ENCODE peak calls at places on chromosomes 16 and 17, in nine cellular contexts. One of them, this sample, is unnamed.

GRCh38 chr17:16473286-16474011 is 18.5 kb downstream of the LRRC75A start:
- DNase-seq in CD4-positive, CD25-positive, alpha-beta regulatory T cell: no peak
- DNase-seq in COR-L47: no peak
- DNase-seq in stimulated activated CD4-positive, alpha-beta T cell treated with anti-CD3 and anti-CD28 coated beads, Interleukin-1b, Interleukin-23, amount 100 ng/mL, for 1 hour: no peak
- DNase-seq in hippocampal formation: no peak
- DNase-seq in A549: no peak
- DNase-seq in fibroblast of lung: no peak
- DNase-seq in DMS79 treated with DMSO at 0.1 percent for 48 hours: no peak
- DNase-seq in effector CD4-positive, alpha-beta T cell: no peak
- DNase-seq in this sample: no peak

GRCh38 chr17:2511462-2512369 is at the start of gene METTL16:
- DNase-seq in fibroblast of lung: peak
- DNase-seq in CD4-positive, CD25-positive, alpha-beta regulatory T cell: peak
- DNase-seq in A549: peak
- DNase-seq in DMS79 treated with DMSO at 0.1 percent for 48 hours: peak
- DNase-seq in hippocampal formation: peak
- DNase-seq in effector CD4-positive, alpha-beta T cell: peak
- DNase-seq in COR-L47: peak
- DNase-seq in stimulated activated CD4-positive, alpha-beta T cell treated with anti-CD3 and anti-CD28 coated beads, Interleukin-1b, Interleukin-23, amount 100 ng/mL, for 1 hour: peak
- DNase-seq in this sample: peak

GRCh38 chr17:46038414-46038813 is 39.4 kb downstream of the STH start:
- DNase-seq in fibroblast of lung: no peak
- DNase-seq in COR-L47: no peak
- DNase-seq in effector CD4-positive, alpha-beta T cell: no peak
- DNase-seq in hippocampal formation: no peak
- DNase-seq in stimulated activated CD4-positive, alpha-beta T cell treated with anti-CD3 and anti-CD28 coated beads, Interleukin-1b, Interleukin-23, amount 100 ng/mL, for 1 hour: no peak
- DNase-seq in A549: no peak
- DNase-seq in DMS79 treated with DMSO at 0.1 percent for 48 hours: no peak
- DNase-seq in CD4-positive, CD25-positive, alpha-beta regulatory T cell: no peak
- DNase-seq in this sample: no peak

GRCh38 chr17:40346768-40347154 is 17.8 kb downstream of the GJD3 start:
- DNase-seq in DMS79 treated with DMSO at 0.1 percent for 48 hours: no peak
- DNase-seq in CD4-positive, CD25-positive, alpha-beta regulatory T cell: no peak
- DNase-seq in COR-L47: no peak
- DNase-seq in A549: no peak
- DNase-seq in fibroblast of lung: no peak
- DNase-seq in hippocampal formation: no peak
- DNase-seq in stimulated activated CD4-positive, alpha-beta T cell treated with anti-CD3 and anti-CD28 coated beads, Interleukin-1b, Interleukin-23, amount 100 ng/mL, for 1 hour: no peak
- DNase-seq in effector CD4-positive, alpha-beta T cell: no peak
- DNase-seq in this sample: no peak

GRCh38 chr17:18967806-18968744 is 16.1 kb downstream of the SLC5A10 start:
- DNase-seq in stimulated activated CD4-positive, alpha-beta T cell treated with anti-CD3 and anti-CD28 coated beads, Interleukin-1b, Interleukin-23, amount 100 ng/mL, for 1 hour: no peak
- DNase-seq in CD4-positive, CD25-positive, alpha-beta regulatory T cell: no peak
- DNase-seq in effector CD4-positive, alpha-beta T cell: no peak
- DNase-seq in fibroblast of lung: no peak
- DNase-seq in A549: no peak
- DNase-seq in DMS79 treated with DMSO at 0.1 percent for 48 hours: no peak
- DNase-seq in hippocampal formation: no peak
- DNase-seq in COR-L47: no peak
- DNase-seq in this sample: no peak

GRCh38 chr16:69179255-69180010 is 7.5 kb upstream of the SNTB2 start:
- DNase-seq in effector CD4-positive, alpha-beta T cell: no peak
- DNase-seq in hippocampal formation: no peak
- DNase-seq in COR-L47: peak
- DNase-seq in A549: no peak
- DNase-seq in DMS79 treated with DMSO at 0.1 percent for 48 hours: peak
- DNase-seq in CD4-positive, CD25-positive, alpha-beta regulatory T cell: no peak
- DNase-seq in fibroblast of lung: peak
- DNase-seq in stimulated activated CD4-positive, alpha-beta T cell treated with anti-CD3 and anti-CD28 coated beads, Interleukin-1b, Interleukin-23, amount 100 ng/mL, for 1 hour: no peak
- DNase-seq in this sample: peak

GRCh38 chr17:69227536-69227935 is 1.1 kb downstream of the ABCA10 start:
- DNase-seq in stimulated activated CD4-positive, alpha-beta T cell treated with anti-CD3 and anti-CD28 coated beads, Interleukin-1b, Interleukin-23, amount 100 ng/mL, for 1 hour: no peak
- DNase-seq in fibroblast of lung: no peak
- DNase-seq in A549: no peak
- DNase-seq in effector CD4-positive, alpha-beta T cell: no peak
- DNase-seq in hippocampal formation: no peak
- DNase-seq in CD4-positive, CD25-positive, alpha-beta regulatory T cell: no peak
- DNase-seq in DMS79 treated with DMSO at 0.1 percent for 48 hours: no peak
- DNase-seq in COR-L47: no peak
- DNase-seq in this sample: no peak

GRCh38 chr17:62692721-62693431 is 65.4 kb downstream of the MRC2 start:
- DNase-seq in fibroblast of lung: peak
- DNase-seq in COR-L47: no peak
- DNase-seq in DMS79 treated with DMSO at 0.1 percent for 48 hours: no peak
- DNase-seq in A549: peak
- DNase-seq in CD4-positive, CD25-positive, alpha-beta regulatory T cell: no peak
- DNase-seq in stimulated activated CD4-positive, alpha-beta T cell treated with anti-CD3 and anti-CD28 coated beads, Interleukin-1b, Interleukin-23, amount 100 ng/mL, for 1 hour: no peak
- DNase-seq in hippocampal formation: no peak
- DNase-seq in effector CD4-positive, alpha-beta T cell: no peak
- DNase-seq in this sample: peak

GRCh38 chr16:84459941-84460405 is 44.5 kb downstream of the MEAK7 start:
- DNase-seq in DMS79 treated with DMSO at 0.1 percent for 48 hours: peak
- DNase-seq in CD4-positive, CD25-positive, alpha-beta regulatory T cell: no peak
- DNase-seq in A549: no peak
- DNase-seq in fibroblast of lung: no peak
- DNase-seq in COR-L47: no peak
- DNase-seq in hippocampal formation: no peak
- DNase-seq in stimulated activated CD4-positive, alpha-beta T cell treated with anti-CD3 and anti-CD28 coated beads, Interleukin-1b, Interleukin-23, amount 100 ng/mL, for 1 hour: no peak
- DNase-seq in effector CD4-positive, alpha-beta T cell: no peak
- DNase-seq in this sample: no peak

GRCh38 chr17:33689725-33690124 is 396.6 kb upstream of the ASIC2 start:
- DNase-seq in fibroblast of lung: no peak
- DNase-seq in CD4-positive, CD25-positive, alpha-beta regulatory T cell: no peak
- DNase-seq in COR-L47: no peak
- DNase-seq in DMS79 treated with DMSO at 0.1 percent for 48 hours: no peak
- DNase-seq in stimulated activated CD4-positive, alpha-beta T cell treated with anti-CD3 and anti-CD28 coated beads, Interleukin-1b, Interleukin-23, amount 100 ng/mL, for 1 hour: no peak
- DNase-seq in A549: no peak
- DNase-seq in effector CD4-positive, alpha-beta T cell: no peak
- DNase-seq in hippocampal formation: no peak
- DNase-seq in this sample: no peak

GRCh38 chr16:87541004-87541881 is 48.4 kb upstream of the ZCCHC14 start:
- DNase-seq in effector CD4-positive, alpha-beta T cell: no peak
- DNase-seq in DMS79 treated with DMSO at 0.1 percent for 48 hours: peak
- DNase-seq in fibroblast of lung: peak
- DNase-seq in COR-L47: no peak
- DNase-seq in CD4-positive, CD25-positive, alpha-beta regulatory T cell: no peak
- DNase-seq in hippocampal formation: no peak
- DNase-seq in stimulated activated CD4-positive, alpha-beta T cell treated with anti-CD3 and anti-CD28 coated beads, Interleukin-1b, Interleukin-23, amount 100 ng/mL, for 1 hour: no peak
- DNase-seq in A549: no peak
- DNase-seq in this sample: peak

GRCh38 chr16:2468725-2469398 is 2.2 kb upstream of the NTN3 start:
- DNase-seq in A549: peak
- DNase-seq in CD4-positive, CD25-positive, alpha-beta regulatory T cell: no peak
- DNase-seq in hippocampal formation: peak
- DNase-seq in stimulated activated CD4-positive, alpha-beta T cell treated with anti-CD3 and anti-CD28 coated beads, Interleukin-1b, Interleukin-23, amount 100 ng/mL, for 1 hour: no peak
- DNase-seq in DMS79 treated with DMSO at 0.1 percent for 48 hours: peak
- DNase-seq in fibroblast of lung: no peak
- DNase-seq in COR-L47: peak
- DNase-seq in effector CD4-positive, alpha-beta T cell: no peak
- DNase-seq in this sample: peak

GRCh38 chr16:55480228-55480655 is 1.2 kb downstream of the MMP2 start:
- DNase-seq in DMS79 treated with DMSO at 0.1 percent for 48 hours: peak
- DNase-seq in CD4-positive, CD25-positive, alpha-beta regulatory T cell: no peak
- DNase-seq in effector CD4-positive, alpha-beta T cell: no peak
- DNase-seq in A549: no peak
- DNase-seq in COR-L47: no peak
- DNase-seq in fibroblast of lung: peak
- DNase-seq in stimulated activated CD4-positive, alpha-beta T cell treated with anti-CD3 and anti-CD28 coated beads, Interleukin-1b, Interleukin-23, amount 100 ng/mL, for 1 hour: no peak
- DNase-seq in hippocampal formation: peak
- DNase-seq in this sample: peak

GRCh38 chr16:55444754-55445485 is 34.1 kb upstream of the MMP2 start:
- DNase-seq in A549: no peak
- DNase-seq in stimulated activated CD4-positive, alpha-beta T cell treated with anti-CD3 and anti-CD28 coated beads, Interleukin-1b, Interleukin-23, amount 100 ng/mL, for 1 hour: no peak
- DNase-seq in CD4-positive, CD25-positive, alpha-beta regulatory T cell: no peak
- DNase-seq in COR-L47: no peak
- DNase-seq in fibroblast of lung: no peak
- DNase-seq in effector CD4-positive, alpha-beta T cell: no peak
- DNase-seq in hippocampal formation: peak
- DNase-seq in DMS79 treated with DMSO at 0.1 percent for 48 hours: peak
- DNase-seq in this sample: no peak

GRCh38 chr16:28282045-28282444 is 10.3 kb upstream of the SBK1 start:
- DNase-seq in stimulated activated CD4-positive, alpha-beta T cell treated with anti-CD3 and anti-CD28 coated beads, Interleukin-1b, Interleukin-23, amount 100 ng/mL, for 1 hour: no peak
- DNase-seq in effector CD4-positive, alpha-beta T cell: no peak
- DNase-seq in fibroblast of lung: no peak
- DNase-seq in hippocampal formation: no peak
- DNase-seq in CD4-positive, CD25-positive, alpha-beta regulatory T cell: no peak
- DNase-seq in DMS79 treated with DMSO at 0.1 percent for 48 hours: no peak
- DNase-seq in COR-L47: no peak
- DNase-seq in A549: no peak
- DNase-seq in this sample: no peak

GRCh38 chr17:33523577-33523981 is 230.5 kb upstream of the ASIC2 start:
- DNase-seq in stimulated activated CD4-positive, alpha-beta T cell treated with anti-CD3 and anti-CD28 coated beads, Interleukin-1b, Interleukin-23, amount 100 ng/mL, for 1 hour: no peak
- DNase-seq in fibroblast of lung: peak
- DNase-seq in DMS79 treated with DMSO at 0.1 percent for 48 hours: no peak
- DNase-seq in effector CD4-positive, alpha-beta T cell: no peak
- DNase-seq in hippocampal formation: no peak
- DNase-seq in CD4-positive, CD25-positive, alpha-beta regulatory T cell: no peak
- DNase-seq in A549: no peak
- DNase-seq in COR-L47: no peak
- DNase-seq in this sample: no peak

GRCh38 chr16:23132921-23133532 is 16.2 kb downstream of the USP31 start:
- DNase-seq in DMS79 treated with DMSO at 0.1 percent for 48 hours: no peak
- DNase-seq in A549: no peak
- DNase-seq in effector CD4-positive, alpha-beta T cell: no peak
- DNase-seq in COR-L47: no peak
- DNase-seq in fibroblast of lung: peak
- DNase-seq in hippocampal formation: no peak
- DNase-seq in CD4-positive, CD25-positive, alpha-beta regulatory T cell: no peak
- DNase-seq in stimulated activated CD4-positive, alpha-beta T cell treated with anti-CD3 and anti-CD28 coated beads, Interleukin-1b, Interleukin-23, amount 100 ng/mL, for 1 hour: no peak
- DNase-seq in this sample: no peak

GRCh38 chr17:45294506-45294905 is 22.3 kb downstream of the MAP3K14 start:
- DNase-seq in effector CD4-positive, alpha-beta T cell: no peak
- DNase-seq in stimulated activated CD4-positive, alpha-beta T cell treated with anti-CD3 and anti-CD28 coated beads, Interleukin-1b, Interleukin-23, amount 100 ng/mL, for 1 hour: no peak
- DNase-seq in A549: no peak
- DNase-seq in CD4-positive, CD25-positive, alpha-beta regulatory T cell: no peak
- DNase-seq in DMS79 treated with DMSO at 0.1 percent for 48 hours: no peak
- DNase-seq in hippocampal formation: no peak
- DNase-seq in COR-L47: no peak
- DNase-seq in fibroblast of lung: peak
- DNase-seq in this sample: peak

GRCh38 chr17:31511583-31511982 is 120.1 kb downstream of the RAB11FIP4 start:
- DNase-seq in COR-L47: no peak
- DNase-seq in DMS79 treated with DMSO at 0.1 percent for 48 hours: no peak
- DNase-seq in effector CD4-positive, alpha-beta T cell: no peak
- DNase-seq in hippocampal formation: peak
- DNase-seq in CD4-positive, CD25-positive, alpha-beta regulatory T cell: no peak
- DNase-seq in stimulated activated CD4-positive, alpha-beta T cell treated with anti-CD3 and anti-CD28 coated beads, Interleukin-1b, Interleukin-23, amount 100 ng/mL, for 1 hour: no peak
- DNase-seq in fibroblast of lung: no peak
- DNase-seq in A549: no peak
- DNase-seq in this sample: no peak

GRCh38 chr16:75000481-75001081 is 1.8 kb downstream of the ZNRF1 start:
- DNase-seq in stimulated activated CD4-positive, alpha-beta T cell treated with anti-CD3 and anti-CD28 coated beads, Interleukin-1b, Interleukin-23, amount 100 ng/mL, for 1 hour: no peak
- DNase-seq in CD4-positive, CD25-positive, alpha-beta regulatory T cell: no peak
- DNase-seq in A549: no peak
- DNase-seq in hippocampal formation: no peak
- DNase-seq in effector CD4-positive, alpha-beta T cell: no peak
- DNase-seq in COR-L47: no peak
- DNase-seq in DMS79 treated with DMSO at 0.1 percent for 48 hours: no peak
- DNase-seq in fibroblast of lung: no peak
- DNase-seq in this sample: no peak

GRCh38 chr17:55416000-55416399 is 5.6 kb downstream of the MMD start:
- DNase-seq in CD4-positive, CD25-positive, alpha-beta regulatory T cell: no peak
- DNase-seq in fibroblast of lung: no peak
- DNase-seq in A549: no peak
- DNase-seq in stimulated activated CD4-positive, alpha-beta T cell treated with anti-CD3 and anti-CD28 coated beads, Interleukin-1b, Interleukin-23, amount 100 ng/mL, for 1 hour: no peak
- DNase-seq in DMS79 treated with DMSO at 0.1 percent for 48 hours: no peak
- DNase-seq in effector CD4-positive, alpha-beta T cell: no peak
- DNase-seq in COR-L47: no peak
- DNase-seq in hippocampal formation: no peak
- DNase-seq in this sample: no peak

GRCh38 chr17:48444531-48445247 is 14.7 kb upstream of the SKAP1 start:
- DNase-seq in hippocampal formation: no peak
- DNase-seq in COR-L47: no peak
- DNase-seq in fibroblast of lung: no peak
- DNase-seq in effector CD4-positive, alpha-beta T cell: peak
- DNase-seq in stimulated activated CD4-positive, alpha-beta T cell treated with anti-CD3 and anti-CD28 coated beads, Interleukin-1b, Interleukin-23, amount 100 ng/mL, for 1 hour: no peak
- DNase-seq in DMS79 treated with DMSO at 0.1 percent for 48 hours: no peak
- DNase-seq in CD4-positive, CD25-positive, alpha-beta regulatory T cell: no peak
- DNase-seq in A549: no peak
- DNase-seq in this sample: no peak

GRCh38 chr17:60398227-60398959 is 6.5 kb upstream of the USP32 start:
- DNase-seq in hippocampal formation: no peak
- DNase-seq in DMS79 treated with DMSO at 0.1 percent for 48 hours: no peak
- DNase-seq in stimulated activated CD4-positive, alpha-beta T cell treated with anti-CD3 and anti-CD28 coated beads, Interleukin-1b, Interleukin-23, amount 100 ng/mL, for 1 hour: no peak
- DNase-seq in CD4-positive, CD25-positive, alpha-beta regulatory T cell: no peak
- DNase-seq in effector CD4-positive, alpha-beta T cell: no peak
- DNase-seq in fibroblast of lung: no peak
- DNase-seq in A549: no peak
- DNase-seq in COR-L47: no peak
- DNase-seq in this sample: no peak

GRCh38 chr17:68089881-68090280 is 54.3 kb downstream of the KPNA2 start:
- DNase-seq in effector CD4-positive, alpha-beta T cell: no peak
- DNase-seq in A549: peak
- DNase-seq in fibroblast of lung: no peak
- DNase-seq in hippocampal formation: no peak
- DNase-seq in COR-L47: peak
- DNase-seq in stimulated activated CD4-positive, alpha-beta T cell treated with anti-CD3 and anti-CD28 coated beads, Interleukin-1b, Interleukin-23, amount 100 ng/mL, for 1 hour: no peak
- DNase-seq in DMS79 treated with DMSO at 0.1 percent for 48 hours: peak
- DNase-seq in CD4-positive, CD25-positive, alpha-beta regulatory T cell: no peak
- DNase-seq in this sample: peak

GRCh38 chr16:69307091-69307490 is 4.1 kb upstream of the VPS4A start:
- DNase-seq in CD4-positive, CD25-positive, alpha-beta regulatory T cell: no peak
- DNase-seq in fibroblast of lung: no peak
- DNase-seq in hippocampal formation: no peak
- DNase-seq in COR-L47: no peak
- DNase-seq in effector CD4-positive, alpha-beta T cell: no peak
- DNase-seq in stimulated activated CD4-positive, alpha-beta T cell treated with anti-CD3 and anti-CD28 coated beads, Interleukin-1b, Interleukin-23, amount 100 ng/mL, for 1 hour: no peak
- DNase-seq in A549: no peak
- DNase-seq in DMS79 treated with DMSO at 0.1 percent for 48 hours: no peak
- DNase-seq in this sample: no peak

GRCh38 chr16:76287466-76287865 is 10.3 kb downstream of the CNTNAP4 start:
- DNase-seq in stimulated activated CD4-positive, alpha-beta T cell treated with anti-CD3 and anti-CD28 coated beads, Interleukin-1b, Interleukin-23, amount 100 ng/mL, for 1 hour: no peak
- DNase-seq in COR-L47: no peak
- DNase-seq in effector CD4-positive, alpha-beta T cell: no peak
- DNase-seq in CD4-positive, CD25-positive, alpha-beta regulatory T cell: no peak
- DNase-seq in fibroblast of lung: no peak
- DNase-seq in DMS79 treated with DMSO at 0.1 percent for 48 hours: no peak
- DNase-seq in A549: no peak
- DNase-seq in hippocampal formation: no peak
- DNase-seq in this sample: no peak

GRCh38 chr17:35256629-35257028 is 13.8 kb downstream of the SLFN5 start:
- DNase-seq in DMS79 treated with DMSO at 0.1 percent for 48 hours: peak
- DNase-seq in effector CD4-positive, alpha-beta T cell: no peak
- DNase-seq in stimulated activated CD4-positive, alpha-beta T cell treated with anti-CD3 and anti-CD28 coated beads, Interleukin-1b, Interleukin-23, amount 100 ng/mL, for 1 hour: no peak
- DNase-seq in COR-L47: no peak
- DNase-seq in A549: no peak
- DNase-seq in CD4-positive, CD25-positive, alpha-beta regulatory T cell: no peak
- DNase-seq in hippocampal formation: no peak
- DNase-seq in fibroblast of lung: no peak
- DNase-seq in this sample: no peak

GRCh38 chr17:76188213-76189060 is 47.4 kb upstream of the FOXJ1 start:
- DNase-seq in DMS79 treated with DMSO at 0.1 percent for 48 hours: no peak
- DNase-seq in A549: no peak
- DNase-seq in CD4-positive, CD25-positive, alpha-beta regulatory T cell: no peak
- DNase-seq in COR-L47: no peak
- DNase-seq in fibroblast of lung: peak
- DNase-seq in effector CD4-positive, alpha-beta T cell: no peak
- DNase-seq in hippocampal formation: no peak
- DNase-seq in stimulated activated CD4-positive, alpha-beta T cell treated with anti-CD3 and anti-CD28 coated beads, Interleukin-1b, Interleukin-23, amount 100 ng/mL, for 1 hour: no peak
- DNase-seq in this sample: no peak

GRCh38 chr17:7843536-7844291 is 9.7 kb downstream of the KDM6B start:
- DNase-seq in hippocampal formation: peak
- DNase-seq in effector CD4-positive, alpha-beta T cell: peak
- DNase-seq in CD4-positive, CD25-positive, alpha-beta regulatory T cell: peak
- DNase-seq in A549: peak
- DNase-seq in COR-L47: peak
- DNase-seq in DMS79 treated with DMSO at 0.1 percent for 48 hours: peak
- DNase-seq in stimulated activated CD4-positive, alpha-beta T cell treated with anti-CD3 and anti-CD28 coated beads, Interleukin-1b, Interleukin-23, amount 100 ng/mL, for 1 hour: peak
- DNase-seq in fibroblast of lung: peak
- DNase-seq in this sample: peak

GRCh38 chr17:42898147-42898807 is 2.3 kb upstream of the G6PC1 start:
- DNase-seq in fibroblast of lung: no peak
- DNase-seq in stimulated activated CD4-positive, alpha-beta T cell treated with anti-CD3 and anti-CD28 coated beads, Interleukin-1b, Interleukin-23, amount 100 ng/mL, for 1 hour: no peak
- DNase-seq in effector CD4-positive, alpha-beta T cell: no peak
- DNase-seq in CD4-positive, CD25-positive, alpha-beta regulatory T cell: no peak
- DNase-seq in A549: no peak
- DNase-seq in COR-L47: no peak
- DNase-seq in DMS79 treated with DMSO at 0.1 percent for 48 hours: no peak
- DNase-seq in hippocampal formation: no peak
- DNase-seq in this sample: no peak

GRCh38 chr17:79631640-79632431 is 21.0 kb upstream of the RBFOX3 start:
- DNase-seq in A549: no peak
- DNase-seq in effector CD4-positive, alpha-beta T cell: no peak
- DNase-seq in COR-L47: no peak
- DNase-seq in stimulated activated CD4-positive, alpha-beta T cell treated with anti-CD3 and anti-CD28 coated beads, Interleukin-1b, Interleukin-23, amount 100 ng/mL, for 1 hour: no peak
- DNase-seq in CD4-positive, CD25-positive, alpha-beta regulatory T cell: no peak
- DNase-seq in DMS79 treated with DMSO at 0.1 percent for 48 hours: no peak
- DNase-seq in hippocampal formation: no peak
- DNase-seq in fibroblast of lung: no peak
- DNase-seq in this sample: no peak

This sample was measured in hepatic stellate cell.